ENCODE peak calls at places on chromosomes 1 and 21, in nine cellular contexts. W is NCI-H187; M is RPMI8226; R is DMS153; L is stimulated activated naive B cell treated with anti-CD40 and anti-IgM and Interleukin-4, amounts not matched to agents 10 μg/mL and 1 μg/mL and 100 μg/mL, for 72 hours; N is breast epithelium; B is activated T-cell treated with anti-CD3 and anti-CD28 coated beads, Interleukin-2, amount 50 U/mL, for 48 hours; H is RWPE1; P is cardiac fibroblast. G is an unnamed sample.

GRCh38 chr1:165954940-165955339 is 127.5 kb downstream of the UCK2 start:
- DNase-seq in P (peak), N (no peak), M (no peak), R (no peak), B (no peak), H (no peak), W (no peak), L (no peak), G (no peak)

GRCh38 chr1:178706467-178706866 is 18.6 kb upstream of the RALGPS2 start:
- DNase-seq in P (peak), W (no peak), B (no peak), M (no peak), R (no peak), L (no peak), N (no peak), H (no peak), G (no peak)

GRCh38 chr21:36839123-36839522 is 127.3 kb downstream of the HLCS start:
- DNase-seq in P (peak), L (no peak), B (no peak), R (no peak), H (no peak), M (peak), N (no peak), W (no peak), G (no peak)

GRCh38 chr1:231803353-231803752 is 176.8 kb downstream of the DISC1 start:
- DNase-seq in P (peak), B (no peak), M (no peak), N (no peak), W (no peak), H (no peak), L (no peak), R (no peak), G (no peak)

GRCh38 chr1:89822109-89822962 is 1.5 kb downstream of the LRRC8D start:
- DNase-seq in L (no peak), W (no peak), N (no peak), H (no peak), R (no peak), P (no peak), M (no peak), B (no peak), G (no peak)

GRCh38 chr21:44899768-44900558 is 20.7 kb downstream of the ITGB2 start:
- DNase-seq in R (no peak), P (no peak), W (no peak), B (no peak), L (no peak), M (no peak), N (no peak), H (no peak), G (no peak)

GRCh38 chr1:10638559-10639300 is 157.7 kb downstream of the CASZ1 start:
- DNase-seq in M (no peak), R (no peak), P (no peak), B (peak), H (no peak), N (no peak), W (no peak), L (no peak), G (no peak)

GRCh38 chr21:35206141-35207125 is 157.3 kb upstream of the RUNX1 start:
- DNase-seq in M (peak), W (peak), L (peak), B (no peak), H (peak), R (peak), N (peak), P (no peak), G (no peak)

GRCh38 chr1:4002741-4003140 is 102.7 kb upstream of the C1orf174 start:
- DNase-seq in L (no peak), M (no peak), N (no peak), H (no peak), P (no peak), W (no peak), B (no peak), R (no peak), G (no peak)

GRCh38 chr1:89910780-89911179 is 84.1 kb upstream of the ZNF326 start:
- DNase-seq in H (peak), P (peak), M (no peak), B (no peak), N (no peak), W (no peak), R (no peak), L (no peak), G (no peak)

GRCh38 chr1:226736001-226736907 is 2.8 kb downstream of the ITPKB start:
- DNase-seq in W (no peak), R (no peak), M (no peak), H (no peak), L (no peak), B (peak), N (no peak), P (no peak), G (peak)

GRCh38 chr1:89454845-89455521 is 69.6 kb upstream of the LRRC8B start:
- DNase-seq in H (peak), R (peak), P (peak), N (no peak), W (peak), B (peak), L (peak), M (peak), G (peak)